ENCODE peak calls at places on chromosome 15, in ten cellular contexts. D is H9; V is NCI-H446; Y is GM23338; A is G401; J is H4; T is RWPE2; S is CD4-positive, alpha-beta T cell; L is lung microvascular endothelial cell; M is occipital lobe. X is an unnamed sample.

GRCh38 chr15:25859838-25860645 is 3.1 kb downstream of the ATP10A start:
- DNase-seq in D (no peak), V (no peak), Y (no peak), A (no peak), J (peak), T (no peak), S (peak), L (no peak), M (no peak), X (peak)

GRCh38 chr15:85749261-85750151 is 45.2 kb downstream of the KLHL25 start:
- DNase-seq in D (peak), V (peak), Y (no peak), A (peak), J (no peak), T (peak), S (no peak), L (no peak), M (peak), X (no peak)

GRCh38 chr15:92661069-92661468 is 5.5 kb upstream of the FAM174B start:
- DNase-seq in D (no peak), V (no peak), Y (no peak), A (no peak), J (no peak), T (no peak), S (no peak), L (no peak), M (no peak), X (no peak)

GRCh38 chr15:41160639-41161315 is 44.7 kb upstream of the INO80 start:
- DNase-seq in D (no peak), V (no peak), Y (no peak), A (no peak), J (no peak), T (no peak), S (no peak), L (peak), M (no peak), X (no peak)

GRCh38 chr15:26235864-26236263 is 372.7 kb upstream of the ATP10A start:
- DNase-seq in D (peak), V (no peak), Y (peak), A (no peak), J (no peak), T (no peak), S (no peak), L (no peak), M (no peak), X (no peak)

GRCh38 chr15:40130799-40131502 is 22.3 kb upstream of the BMF start:
- DNase-seq in D (no peak), V (no peak), Y (no peak), A (no peak), J (no peak), T (no peak), S (no peak), L (no peak), M (no peak), X (no peak)

GRCh38 chr15:61227269-61228024 is 1.7 kb downstream of the RORA start:
- DNase-seq in D (peak), V (no peak), Y (peak), A (peak), J (peak), T (no peak), S (no peak), L (peak), M (no peak), X (no peak)

GRCh38 chr15:72231847-72232461 is 964 bp upstream of the PKM start:
- DNase-seq in D (no peak), V (peak), Y (peak), A (peak), J (peak), T (no peak), S (peak), L (peak), M (no peak), X (no peak)

GRCh38 chr15:87634361-87634760 is 622.2 kb downstream of the NTRK3 start:
- DNase-seq in D (no peak), V (no peak), Y (no peak), A (no peak), J (no peak), T (no peak), S (no peak), L (no peak), M (no peak), X (no peak)

GRCh38 chr15:33910741-33911140 is 57.6 kb upstream of the CHRM5 start:
- DNase-seq in D (no peak), V (no peak), Y (no peak), A (no peak), J (no peak), T (no peak), S (no peak), L (peak), M (no peak), X (no peak)

GRCh38 chr15:74340139-74340538 is 27.3 kb downstream of the CYP11A1 start:
- DNase-seq in D (no peak), V (no peak), Y (no peak), A (no peak), J (no peak), T (no peak), S (no peak), L (no peak), M (no peak), X (no peak)

GRCh38 chr15:25734680-25735355 is 128.3 kb downstream of the ATP10A start:
- DNase-seq in D (no peak), V (no peak), Y (no peak), A (no peak), J (no peak), T (no peak), S (no peak), L (no peak), M (no peak), X (no peak)

GRCh38 chr15:69740684-69741083 is 288.1 kb downstream of the RPLP1 start:
- DNase-seq in D (no peak), V (no peak), Y (no peak), A (no peak), J (no peak), T (no peak), S (no peak), L (no peak), M (no peak), X (no peak)

GRCh38 chr15:73989001-73989798 is 2.9 kb downstream of the STOML1 start:
- DNase-seq in D (no peak), V (no peak), Y (no peak), A (no peak), J (peak), T (no peak), S (no peak), L (peak), M (no peak), X (no peak)

GRCh38 chr15:99704444-99704838 is 28.8 kb downstream of the LYSMD4 start:
- DNase-seq in D (no peak), V (peak), Y (peak), A (peak), J (peak), T (no peak), S (no peak), L (peak), M (no peak), X (no peak)

GRCh38 chr15:59611277-59612260 is at the start of gene GCNT3:
- DNase-seq in D (no peak), V (no peak), Y (no peak), A (no peak), J (peak), T (no peak), S (no peak), L (no peak), M (no peak), X (no peak)

GRCh38 chr15:57035664-57036063 is 117.2 kb downstream of the TCF12 start:
- DNase-seq in D (no peak), V (no peak), Y (peak), A (no peak), J (no peak), T (no peak), S (no peak), L (no peak), M (no peak), X (no peak)

GRCh38 chr15:33243869-33244268 is 49.4 kb upstream of the FMN1 start:
- DNase-seq in D (no peak), V (no peak), Y (no peak), A (no peak), J (peak), T (no peak), S (no peak), L (peak), M (no peak), X (no peak)

GRCh38 chr15:48790716-48791115 is 20.2 kb downstream of the CEP152 start:
- DNase-seq in D (no peak), V (no peak), Y (no peak), A (no peak), J (no peak), T (no peak), S (no peak), L (no peak), M (no peak), X (no peak)

GRCh38 chr15:31128919-31129768 is 27.6 kb upstream of the TRPM1 start:
- DNase-seq in D (peak), V (no peak), Y (peak), A (peak), J (peak), T (no peak), S (peak), L (peak), M (peak), X (peak)

GRCh38 chr15:19973718-19974117 is 567.9 kb downstream of the GOLGA6L6 start:
- DNase-seq in D (no peak), V (no peak), Y (no peak), A (no peak), J (no peak), T (no peak), S (no peak), L (no peak), M (no peak), X (no peak)

X was measured in posterior cingulate gyrus.